ENCODE peak calls at places on chromosomes 4 and X, in four cellular contexts. One of them, this sample, is unnamed.

GRCh38 chrX:78105944-78106650 is 2.0 kb downstream of the PGK1 start:
- DNase-seq in GM23248: peak; percentile 26
- DNase-seq in SK-N-SH: no peak
- DNase-seq in lung: no peak
- DNase-seq in this sample: no peak

GRCh38 chrX:85851418-85851817 is 195.9 kb downstream of the CHM start:
- DNase-seq in GM23248: peak; percentile 19
- DNase-seq in SK-N-SH: peak; percentile 3
- DNase-seq in lung: peak; percentile 31
- DNase-seq in this sample: peak; percentile 4

GRCh38 chr4:182862166-182862875 is 54.9 kb downstream of the DCTD start:
- DNase-seq in GM23248: no peak
- DNase-seq in SK-N-SH: no peak
- DNase-seq in lung: no peak
- DNase-seq in this sample: no peak

GRCh38 chrX:107226766-107227165 is 20.4 kb downstream of the DNAAF6 start:
- DNase-seq in GM23248: no peak
- DNase-seq in SK-N-SH: peak; percentile 40
- DNase-seq in lung: no peak
- DNase-seq in this sample: no peak

GRCh38 chr4:182855312-182855711 is 61.9 kb downstream of the DCTD start:
- DNase-seq in GM23248: no peak
- DNase-seq in SK-N-SH: no peak
- DNase-seq in lung: no peak
- DNase-seq in this sample: no peak

GRCh38 chr4:98658287-98659105 is at the start of gene TSPAN5:
- DNase-seq in GM23248: peak; percentile 94
- DNase-seq in SK-N-SH: peak; percentile 95
- DNase-seq in lung: peak; percentile 71
- DNase-seq in this sample: peak; percentile 70

GRCh38 chr4:15649914-15650545 is 5.1 kb downstream of the FBXL5 start:
- DNase-seq in GM23248: peak; percentile 70
- DNase-seq in SK-N-SH: peak; percentile 52
- DNase-seq in lung: peak; percentile 41
- DNase-seq in this sample: peak; percentile 20

GRCh38 chrX:76454456-76454927 is 27.0 kb downstream of the MAGEE1 start:
- DNase-seq in GM23248: peak; percentile 41
- DNase-seq in SK-N-SH: peak; percentile 6
- DNase-seq in lung: no peak
- DNase-seq in this sample: no peak

GRCh38 chrX:137051978-137052640 is 18.3 kb upstream of the GPR101 start:
- DNase-seq in GM23248: peak; percentile 55
- DNase-seq in SK-N-SH: peak; percentile 88
- DNase-seq in lung: peak; percentile 52
- DNase-seq in this sample: peak; percentile 6

GRCh38 chr4:69831646-69832325 is 28.2 kb downstream of the SULT1E1 start:
- DNase-seq in GM23248: no peak
- DNase-seq in SK-N-SH: no peak
- DNase-seq in lung: no peak
- DNase-seq in this sample: no peak

GRCh38 chr4:90171491-90171890 is 44.3 kb downstream of the CCSER1 start:
- DNase-seq in GM23248: no peak
- DNase-seq in SK-N-SH: no peak
- DNase-seq in lung: no peak
- DNase-seq in this sample: no peak

GRCh38 chrX:39212456-39212855 is 411.2 kb downstream of the MID1IP1 start:
- DNase-seq in GM23248: no peak
- DNase-seq in SK-N-SH: no peak
- DNase-seq in lung: no peak
- DNase-seq in this sample: no peak

GRCh38 chrX:112696506-112696905 is 16.8 kb upstream of the LHFPL1 start:
- DNase-seq in GM23248: peak; percentile 46
- DNase-seq in SK-N-SH: no peak
- DNase-seq in lung: no peak
- DNase-seq in this sample: no peak

GRCh38 chr4:6032249-6033244 is 14.3 kb upstream of the C4orf50 start:
- DNase-seq in GM23248: no peak
- DNase-seq in SK-N-SH: no peak
- DNase-seq in lung: no peak
- DNase-seq in this sample: no peak

GRCh38 chr4:9889306-9889705 is 107.9 kb downstream of the DRD5 start:
- DNase-seq in GM23248: no peak
- DNase-seq in SK-N-SH: no peak
- DNase-seq in lung: no peak
- DNase-seq in this sample: no peak

GRCh38 chrX:153934473-153935325 is at the start of gene NAA10:
- DNase-seq in GM23248: peak; percentile 88
- DNase-seq in SK-N-SH: peak; percentile 98
- DNase-seq in lung: peak; percentile 56
- DNase-seq in this sample: peak; percentile 49
- H3K4me1 ChIP-seq in GM23248: no peaks in the 10 kb centered on the region
- H3K4me1 ChIP-seq in SK-N-SH: peaks cover 14% of the 10 kb centered on the region
- H3K4me1 ChIP-seq in lung: no peaks in the 10 kb centered on the region
- H3K4me1 ChIP-seq in this sample: no peaks in the 10 kb centered on the region

DNA sequence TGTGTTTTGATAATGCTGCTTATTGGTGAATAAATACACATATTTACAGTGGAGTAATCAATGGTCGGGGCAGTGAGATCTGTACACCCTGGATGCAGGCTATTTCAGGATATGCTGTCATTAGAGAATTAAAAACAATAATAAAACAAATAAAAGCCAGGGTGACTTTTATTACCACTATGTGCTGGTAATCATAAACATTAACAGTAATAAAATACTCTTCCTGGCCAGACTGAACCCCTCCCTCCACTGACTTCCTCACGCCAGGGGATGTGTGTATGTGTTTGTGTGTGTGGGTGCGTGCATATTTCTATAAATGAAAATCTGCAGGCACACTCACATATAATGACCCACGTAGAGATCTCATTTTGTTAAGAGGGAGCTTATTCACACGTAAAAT is 98.0 kb upstream of the MAP9 start:
- DNase-seq in GM23248: no peak
- DNase-seq in SK-N-SH: no peak
- DNase-seq in lung: no peak
- DNase-seq in this sample: no peak
- H3K4me1 ChIP-seq in GM23248: no peaks in the 10 kb centered on the region
- H3K4me1 ChIP-seq in SK-N-SH: no peaks in the 10 kb centered on the region
- H3K4me1 ChIP-seq in lung: no peaks in the 10 kb centered on the region
- H3K4me1 ChIP-seq in this sample: no peaks in the 10 kb centered on the region

GRCh38 chr4:2604614-2605013 is 68.2 kb downstream of the FAM193A start:
- DNase-seq in GM23248: no peak
- DNase-seq in SK-N-SH: no peak
- DNase-seq in lung: no peak
- DNase-seq in this sample: no peak
- H3K4me1 ChIP-seq in GM23248: no peaks in the 10 kb centered on the region
- H3K4me1 ChIP-seq in SK-N-SH: peaks cover 13% of the 10 kb centered on the region
- H3K4me1 ChIP-seq in lung: peaks cover 5% of the 10 kb centered on the region
- H3K4me1 ChIP-seq in this sample: no peaks in the 10 kb centered on the region

GRCh38 chr4:47899639-47900038 is 14.7 kb downstream of the NFXL1 start:
- DNase-seq in GM23248: no peak
- DNase-seq in SK-N-SH: no peak
- DNase-seq in lung: no peak
- DNase-seq in this sample: no peak
- H3K4me1 ChIP-seq in GM23248: no peaks in the 10 kb centered on the region
- H3K4me1 ChIP-seq in SK-N-SH: no peaks in the 10 kb centered on the region
- H3K4me1 ChIP-seq in lung: no peaks in the 10 kb centered on the region
- H3K4me1 ChIP-seq in this sample: no peaks in the 10 kb centered on the region

GRCh38 chr4:168831919-168832745 is 177.9 kb downstream of the CBR4 start:
- DNase-seq in GM23248: peak; percentile 91
- DNase-seq in SK-N-SH: peak; percentile 86
- DNase-seq in lung: peak; percentile 66
- DNase-seq in this sample: peak; percentile 84

GRCh38 chr4:168836482-168836881 is 173.6 kb downstream of the CBR4 start:
- DNase-seq in GM23248: no peak
- DNase-seq in SK-N-SH: no peak
- DNase-seq in lung: no peak
- DNase-seq in this sample: no peak

GRCh38 chr4:168832746-168833575 is 177.1 kb downstream of the CBR4 start:
- DNase-seq in GM23248: peak; percentile 71
- DNase-seq in SK-N-SH: peak; percentile 84
- DNase-seq in lung: no peak
- DNase-seq in this sample: peak; percentile 25

GRCh38 chr4:168837922-168838321 is 172.1 kb downstream of the CBR4 start:
- DNase-seq in GM23248: no peak
- DNase-seq in SK-N-SH: no peak
- DNase-seq in lung: no peak
- DNase-seq in this sample: no peak

DNA sequence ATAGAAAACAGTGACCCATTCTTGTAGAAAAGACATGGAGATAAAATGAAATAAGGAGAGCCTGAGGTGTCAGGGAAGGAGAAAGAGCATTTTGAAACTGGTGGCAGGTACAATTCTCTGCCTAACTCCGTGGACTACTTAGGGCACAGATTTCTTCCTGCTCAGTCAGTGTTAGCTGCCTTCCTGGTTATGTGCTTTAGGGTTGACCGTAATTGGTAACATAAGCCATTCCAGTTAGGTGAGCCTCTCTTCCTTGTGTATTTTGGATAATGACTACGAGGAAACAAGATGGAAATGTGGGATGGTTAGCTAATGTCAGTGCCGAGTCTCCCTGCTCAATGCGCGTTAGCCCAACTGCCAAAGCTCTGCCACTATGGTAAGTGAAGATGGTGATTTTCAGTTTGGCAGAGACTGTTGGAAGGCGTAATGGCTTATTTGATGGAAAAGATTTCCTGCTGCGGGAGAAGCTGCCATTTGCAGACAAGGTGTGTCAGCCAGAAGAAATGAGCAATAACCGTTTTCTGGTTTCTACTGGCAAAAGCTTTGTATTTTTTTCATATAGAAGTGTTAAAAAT is 174.1 kb downstream of the CBR4 start:
- DNase-seq in GM23248: no peak
- DNase-seq in SK-N-SH: no peak
- DNase-seq in lung: no peak
- DNase-seq in this sample: no peak
- H3K4me1 ChIP-seq in GM23248: peaks cover 4% of the 10 kb centered on the region
- H3K4me1 ChIP-seq in SK-N-SH: peaks cover 10% of the 10 kb centered on the region
- H3K4me1 ChIP-seq in lung: peaks cover 7% of the 10 kb centered on the region
- H3K4me1 ChIP-seq in this sample: no peaks in the 10 kb centered on the region

GRCh38 chr4:152634110-152634760 is 45.6 kb downstream of the TMEM154 start:
- DNase-seq in GM23248: peak; percentile 39
- DNase-seq in SK-N-SH: no peak
- DNase-seq in lung: no peak
- DNase-seq in this sample: no peak
- H3K4me1 ChIP-seq in GM23248: no peaks in the 10 kb centered on the region
- H3K4me1 ChIP-seq in SK-N-SH: peaks cover 4% of the 10 kb centered on the region
- H3K4me1 ChIP-seq in lung: no peaks in the 10 kb centered on the region
- H3K4me1 ChIP-seq in this sample: no peaks in the 10 kb centered on the region

This sample was measured in prostate gland.